ENCODE peak calls at places on chromosome 16, in six cellular contexts. C, Y, H, B, M and I are unnamed samples.

GRCh38 chr16:31351937-31352315 is 3.0 kb upstream of the ITGAX start:
- DNase-seq in C (peak), Y (no peak), H (no peak), B (peak), M (no peak), I (no peak)

GRCh38 chr16:54936979-54937672 is 6.5 kb downstream of the IRX5 start:
- DNase-seq in C (no peak), Y (no peak), H (no peak), B (no peak), M (no peak), I (peak)

GRCh38 chr16:60142991-60143705 is 1409.0 kb upstream of the GOT2 start:
- DNase-seq in C (no peak), Y (no peak), H (no peak), B (no peak), M (no peak), I (no peak)

GRCh38 chr16:15653227-15653626 is 3.2 kb downstream of the NDE1 start:
- DNase-seq in C (no peak), Y (no peak), H (no peak), B (no peak), M (no peak), I (no peak)

GRCh38 chr16:72860726-72861562 is 187.0 kb downstream of the ZFHX3 start:
- DNase-seq in C (no peak), Y (no peak), H (no peak), B (no peak), M (no peak), I (no peak)

GRCh38 chr16:17375388-17376304 is 95.1 kb downstream of the XYLT1 start:
- DNase-seq in C (no peak), Y (no peak), H (no peak), B (peak), M (no peak), I (no peak)

GRCh38 chr16:19241512-19241911 is 44.0 kb upstream of the CLEC19A start:
- DNase-seq in C (no peak), Y (no peak), H (no peak), B (no peak), M (no peak), I (no peak)

GRCh38 chr16:85567101-85567866 is 45.8 kb upstream of the GSE1 start:
- DNase-seq in C (no peak), Y (no peak), H (no peak), B (no peak), M (no peak), I (no peak)

GRCh38 chr16:51431517-51432241 is 280.6 kb upstream of the SALL1 start:
- DNase-seq in C (peak), Y (no peak), H (no peak), B (peak), M (peak), I (no peak)

GRCh38 chr16:12450381-12450780 is 353.3 kb downstream of the CPPED1 start:
- DNase-seq in C (no peak), Y (no peak), H (no peak), B (no peak), M (no peak), I (peak)

GRCh38 chr16:57976331-57976796 is 5.4 kb upstream of the CNGB1 start:
- DNase-seq in C (no peak), Y (no peak), H (no peak), B (no peak), M (no peak), I (peak)

GRCh38 chr16:4058386-4058785 is 57.9 kb downstream of the ADCY9 start:
- DNase-seq in C (no peak), Y (peak), H (no peak), B (no peak), M (no peak), I (no peak)

GRCh38 chr16:19659554-19659953 is 58.5 kb downstream of the KNOP1 start:
- DNase-seq in C (no peak), Y (no peak), H (no peak), B (no peak), M (no peak), I (no peak)

GRCh38 chr16:46689492-46690280 is at the start of gene ORC6:
- DNase-seq in C (peak), Y (peak), H (peak), B (peak), M (peak), I (peak)

DNA sequence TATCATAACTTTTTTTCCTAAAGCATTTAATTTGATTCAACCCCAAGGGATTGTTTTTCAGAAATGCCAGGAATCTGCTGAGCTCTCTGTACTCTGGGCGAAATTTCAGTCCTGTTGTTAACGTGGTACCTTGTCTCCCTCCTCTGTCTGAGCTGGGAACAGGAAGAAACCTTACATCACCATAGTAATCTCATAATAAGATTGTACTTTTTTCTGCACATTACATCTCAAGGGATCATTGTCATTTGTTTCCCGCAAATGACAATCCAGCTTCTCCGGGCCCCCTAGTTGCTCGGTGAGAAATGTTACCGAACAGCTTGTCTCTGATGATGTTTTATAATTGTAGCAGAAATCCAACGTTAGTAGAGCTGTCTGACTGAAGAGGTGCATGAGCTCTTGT is 152.7 kb upstream of the ERCC4 start:
- DNase-seq in C (no peak), Y (no peak), H (no peak), B (no peak), M (no peak), I (no peak)
- TF ChIP-seq CTCF in C (no peak), Y (no peak), H (no peak), B (no peak), M (no peak), I (peak)

GRCh38 chr16:27084296-27085065 is 17.8 kb downstream of the C16orf82 start:
- DNase-seq in C (no peak), Y (no peak), H (no peak), B (no peak), M (no peak), I (no peak)

GRCh38 chr16:27085182-27085581 is 18.5 kb downstream of the C16orf82 start:
- DNase-seq in C (no peak), Y (no peak), H (no peak), B (no peak), M (no peak), I (no peak)

GRCh38 chr16:27083861-27084261 is 17.1 kb downstream of the C16orf82 start:
- DNase-seq in C (no peak), Y (no peak), H (no peak), B (no peak), M (no peak), I (no peak)

GRCh38 chr16:27080870-27081269 is 14.1 kb downstream of the C16orf82 start:
- DNase-seq in C (no peak), Y (no peak), H (no peak), B (no peak), M (peak), I (no peak)
- TF ChIP-seq CTCF in C (peak), Y (no peak), H (no peak), B (no peak), M (peak), I (peak)

DNA sequence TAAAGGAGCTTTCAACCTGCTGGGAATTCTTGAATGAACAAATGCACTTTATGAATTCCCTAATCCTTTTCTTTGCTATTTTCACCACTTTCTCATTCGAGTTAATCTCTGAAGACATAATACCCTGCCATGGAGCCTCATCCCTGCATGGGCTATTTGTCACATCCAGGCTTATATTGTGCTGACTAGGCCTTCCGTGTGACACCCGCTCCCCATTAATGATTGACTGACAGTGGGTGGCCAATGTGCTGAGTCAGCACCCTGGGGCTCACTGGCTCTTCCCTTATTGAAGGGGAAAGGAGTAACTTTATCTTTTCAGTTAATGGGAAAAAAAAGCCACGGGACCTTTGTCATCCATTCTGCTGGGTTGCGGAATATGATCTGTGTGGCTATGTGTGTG is 1024.8 kb upstream of the EEF2KMT start:
- DNase-seq in C (no peak), Y (no peak), H (no peak), B (no peak), M (no peak), I (no peak)
- TF ChIP-seq CTCF in C (no peak), Y (no peak), H (no peak), B (no peak), M (no peak), I (no peak)

GRCh38 chr16:47873434-47873833 is 282.4 kb downstream of the ABCC12 start:
- DNase-seq in C (no peak), Y (no peak), H (no peak), B (no peak), M (no peak), I (no peak)
- TF ChIP-seq CTCF in C (no peak), Y (no peak), H (no peak), B (no peak), M (peak), I (peak)

DNA sequence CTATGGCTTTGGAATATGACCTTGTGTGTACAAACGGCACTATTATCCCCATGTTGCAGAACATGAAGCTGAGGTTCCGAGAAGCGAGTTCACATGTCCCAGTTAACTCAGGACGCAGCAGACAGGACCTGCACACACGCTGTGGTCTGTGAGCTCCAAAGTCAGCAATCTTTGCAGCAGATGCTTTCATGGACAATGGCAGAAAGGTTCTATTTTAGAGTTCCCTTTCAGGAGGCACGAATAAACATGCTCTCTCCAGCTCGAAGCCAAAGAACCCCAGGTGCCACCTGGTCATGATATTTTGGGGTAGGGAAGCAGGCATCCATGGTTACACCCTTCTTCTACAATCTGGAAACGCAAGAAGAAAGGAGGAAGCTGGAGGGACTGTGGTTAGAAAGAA is 412.0 kb downstream of the TMEM114 start:
- DNase-seq in C (no peak), Y (no peak), H (no peak), B (no peak), M (no peak), I (no peak)
- TF ChIP-seq CTCF in C (no peak), Y (no peak), H (no peak), B (no peak), M (no peak), I (no peak)

GRCh38 chr16:50371936-50372595 is 3.3 kb upstream of the BRD7 start:
- DNase-seq in C (no peak), Y (no peak), H (no peak), B (peak), M (no peak), I (no peak)
- TF ChIP-seq CTCF in C (peak), Y (no peak), H (no peak), B (no peak), M (no peak), I (peak)

DNA sequence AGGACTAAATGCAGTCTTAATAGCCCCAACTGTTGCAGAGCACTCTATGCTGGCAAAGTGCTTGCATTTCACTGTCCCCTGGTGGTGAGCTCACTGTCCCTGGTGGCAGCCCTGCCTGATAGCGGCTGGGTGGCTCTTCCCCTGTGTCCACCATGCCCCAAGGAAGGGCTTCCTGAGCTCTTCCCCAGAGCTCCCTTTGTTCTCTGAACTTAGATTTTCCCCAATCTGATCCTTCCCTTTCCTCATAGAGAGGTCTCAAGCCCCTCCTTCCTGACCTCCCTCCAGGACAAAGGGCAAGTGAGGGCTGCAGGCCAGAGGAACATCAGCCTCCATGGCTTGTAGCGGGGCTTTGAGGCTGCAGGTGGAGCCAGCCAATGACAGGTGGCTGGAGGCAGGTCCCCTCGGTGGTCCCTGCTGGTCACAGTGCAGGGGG is 17.0 kb downstream of the BEAN1 start:
- DNase-seq in C (no peak), Y (no peak), H (no peak), B (no peak), M (no peak), I (no peak)
- TF ChIP-seq CTCF in C (no peak), Y (no peak), H (no peak), B (no peak), M (no peak), I (peak)